ENCODE peak calls at places on chromosomes 12 and 14, in five cellular contexts. D is tibial nerve, V is progenitor cell of endocrine pancreas, B is endothelial cell of umbilical vein, X is upper lobe of right lung. F is an unnamed sample.

GRCh38 chr14:71713061-71713850 is 219.0 kb upstream of the RGS6 start:
- DNase-seq in D (no peak), V (no peak), B (no peak), X (no peak), F (no peak)

GRCh38 chr14:65976771-65977170 is 509.4 kb upstream of the CCDC196 start:
- DNase-seq in D (no peak), V (no peak), B (no peak), X (no peak), F (peak)

GRCh38 chr12:1619599-1619998 is 9.4 kb upstream of the WNT5B start:
- DNase-seq in D (no peak), V (no peak), B (peak), X (peak), F (peak)

GRCh38 chr12:108375986-108376663 is 37.0 kb upstream of the CMKLR1 start:
- DNase-seq in D (no peak), V (no peak), B (no peak), X (no peak), F (peak)

GRCh38 chr14:50001999-50002925 is 109.4 kb downstream of the ARF6 start:
- DNase-seq in D (no peak), V (no peak), B (no peak), X (no peak), F (no peak)

GRCh38 chr14:63717704-63718103 is 10.2 kb downstream of the SGPP1 start:
- DNase-seq in D (no peak), V (no peak), B (peak), X (no peak), F (peak)

GRCh38 chr12:39441963-39442894 is 691 bp downstream of the KIF21A start:
- DNase-seq in D (peak), V (peak), B (peak), X (no peak), F (peak)

GRCh38 chr14:28609228-28609828 is 157.3 kb upstream of the FOXG1 start:
- DNase-seq in D (peak), V (peak), B (peak), X (no peak), F (peak)

GRCh38 chr14:59427653-59428578 is 37.3 kb downstream of the GPR135 start:
- DNase-seq in D (no peak), V (no peak), B (no peak), X (no peak), F (no peak)

GRCh38 chr14:104923596-104924420 is 871 bp upstream of the PLD4 start:
- DNase-seq in D (no peak), V (no peak), B (no peak), X (no peak), F (no peak)

GRCh38 chr12:13234045-13234641 is 37.6 kb downstream of the EMP1 start:
- DNase-seq in D (peak), V (peak), B (peak), X (no peak), F (peak)

GRCh38 chr12:53098354-53098981 is 1.0 kb downstream of the IGFBP6 start:
- DNase-seq in D (peak), V (no peak), B (peak), X (no peak), F (no peak)

GRCh38 chr12:89525002-89525823 is 617 bp upstream of the GALNT4 start:
- DNase-seq in D (no peak), V (peak), B (peak), X (peak), F (peak)

GRCh38 chr14:66005899-66006434 is 480.2 kb upstream of the CCDC196 start:
- DNase-seq in D (no peak), V (no peak), B (no peak), X (no peak), F (no peak)

GRCh38 chr12:93059288-93059687 is 130.2 kb upstream of the EEA1 start:
- DNase-seq in D (no peak), V (no peak), B (no peak), X (no peak), F (no peak)

GRCh38 chr12:32586390-32586789 is 92.7 kb upstream of the DNM1L start:
- DNase-seq in D (no peak), V (no peak), B (peak), X (no peak), F (peak)

DNA sequence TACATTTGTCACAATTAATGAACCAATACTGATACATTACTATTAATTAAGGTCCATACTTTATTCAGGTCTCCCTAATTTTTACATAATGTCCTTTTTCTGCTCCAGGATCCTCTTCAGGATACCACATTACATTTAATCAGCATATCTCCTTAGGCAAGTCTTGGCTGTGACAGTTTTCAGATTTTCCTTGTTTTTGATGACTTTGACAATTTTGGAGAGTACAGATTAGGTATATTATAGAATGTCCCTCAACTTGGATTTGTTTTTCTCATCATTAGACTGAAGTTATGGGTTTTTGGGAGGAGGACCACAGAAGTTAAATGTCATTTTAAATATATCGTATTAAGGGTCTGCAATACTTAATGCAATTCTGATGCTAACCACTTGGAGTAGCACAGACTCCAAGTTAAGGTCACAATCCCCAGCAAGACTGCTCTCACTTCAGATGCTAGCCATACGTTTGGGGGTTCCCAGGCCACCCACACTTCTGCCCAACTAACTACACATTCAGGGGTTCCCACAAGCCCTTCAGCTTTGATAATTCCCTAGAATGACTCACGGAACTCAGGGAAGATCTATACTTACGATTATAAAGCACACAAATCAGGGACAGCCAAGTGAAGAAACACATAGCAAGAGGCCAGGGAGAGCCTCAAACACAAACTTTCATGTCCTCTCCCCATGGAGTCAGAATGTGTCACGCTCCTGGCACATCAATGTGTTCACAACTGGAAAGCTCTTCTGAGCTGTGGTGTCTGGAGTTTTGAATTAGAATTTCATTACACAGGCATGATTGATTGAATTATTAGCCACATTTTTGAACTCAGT is 17.0 kb upstream of the NUBPL start:
- DNase-seq in D (no peak), V (no peak), B (peak), X (no peak), F (peak)
- TF ChIP-seq CTCF in D (peak), V (peak), B (no peak), X (peak), F (peak)

DNA sequence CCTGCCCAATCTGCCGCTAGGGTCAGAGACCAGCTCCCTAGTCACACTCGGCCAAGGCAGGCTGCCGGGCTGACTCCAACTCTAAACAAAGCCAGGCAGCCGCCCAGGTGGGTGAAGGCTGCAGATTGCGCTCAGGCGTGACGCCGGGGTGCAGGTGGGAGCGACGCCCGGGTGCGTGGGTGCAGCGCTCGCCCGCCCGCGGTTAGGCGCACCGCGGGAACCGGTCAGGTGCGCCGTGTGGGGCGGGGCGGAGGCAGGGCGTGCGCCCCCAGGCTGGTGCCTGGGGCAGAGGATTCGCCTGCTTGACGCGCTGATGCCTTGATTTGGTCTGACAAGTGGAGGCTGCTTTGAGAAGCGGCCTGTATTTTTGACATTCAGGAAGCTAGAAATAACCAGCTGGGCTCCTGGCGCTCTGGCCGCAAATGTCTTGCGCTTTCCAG is 126.7 kb upstream of the HIF1A start:
- DNase-seq in D (no peak), V (peak), B (no peak), X (peak), F (no peak)
- TF ChIP-seq CTCF in D (no peak), V (peak), B (no peak), X (no peak), F (peak)

GRCh38 chr12:25404955-25405354 is 148.1 kb downstream of the LMNTD1 start:
- DNase-seq in D (no peak), V (no peak), B (no peak), X (no peak), F (no peak)
- TF ChIP-seq CTCF in D (no peak), V (no peak), B (no peak), X (no peak), F (no peak)

GRCh38 chr14:92603309-92604257 is 90.0 kb downstream of the RIN3 start:
- DNase-seq in D (no peak), V (no peak), B (no peak), X (peak), F (peak)
- TF ChIP-seq CTCF in D (no peak), V (no peak), B (no peak), X (no peak), F (peak)

GRCh38 chr14:88565427-88565826 is 2.6 kb downstream of the ZC3H14 start:
- DNase-seq in D (no peak), V (no peak), B (no peak), X (no peak), F (no peak)

GRCh38 chr14:88559852-88560251 is 3.0 kb upstream of the ZC3H14 start:
- DNase-seq in D (no peak), V (no peak), B (no peak), X (no peak), F (no peak)

GRCh38 chr14:88562532-88562830 is 356 bp upstream of the ZC3H14 start:
- DNase-seq in D (no peak), V (no peak), B (no peak), X (no peak), F (no peak)

GRCh38 chr14:88563845-88564244 is 1.0 kb downstream of the ZC3H14 start:
- DNase-seq in D (no peak), V (no peak), B (no peak), X (no peak), F (no peak)

GRCh38 chr14:88562831-88563686 is at the start of gene ZC3H14:
- DNase-seq in D (peak), V (peak), B (peak), X (peak), F (peak)
- TF ChIP-seq CTCF in D (no peak), V (no peak), B (no peak), X (no peak), F (no peak)

GRCh38 chr14:68844210-68844545 is 51.3 kb upstream of the ZFP36L1 start:
- DNase-seq in D (no peak), V (no peak), B (no peak), X (no peak), F (no peak)
- TF ChIP-seq CTCF in D (no peak), V (no peak), B (no peak), X (no peak), F (no peak)